ENCODE peak calls at places on chromosomes 13 and 19, in nine cellular contexts. M is lower leg skin; Y is tibial nerve; H is neuronal stem cell; D is stimulated activated CD4-positive, alpha-beta T cell treated with anti-CD3 and anti-CD28 coated beads, Interleukin-1b, Interleukin-23, amount 100 ng/mL, for 1 hour; X is EL; U is HT1080; C is RPMI7951; F is astrocyte. V is an unnamed sample.
A peak's percentile ranks its signal among the peaks of the same experiment; 100 is the strongest.

GRCh38 chr19:45469835-45470146 is 2.0 kb downstream of the FOSB start:
- DNase-seq in X (no peak), C (no peak), D (peak; percentile 47), U (no peak), H (no peak), Y (no peak), M (no peak), F (no peak), V (no peak)

GRCh38 chr13:84263354-84264069 is 381.2 kb upstream of the SLITRK1 start:
- DNase-seq in Y (no peak), U (no peak), X (no peak), F (no peak), C (no peak), D (no peak), M (no peak), H (no peak), V (no peak)

GRCh38 chr19:51721905-51722304 is 1.9 kb downstream of the HAS1 start:
- DNase-seq in U (no peak), H (no peak), D (no peak), Y (no peak), X (no peak), C (no peak), M (no peak), F (no peak), V (no peak)

GRCh38 chr19:21440321-21440720 is 43.4 kb downstream of the ZNF493 start:
- DNase-seq in D (no peak), M (no peak), U (no peak), Y (no peak), F (no peak), C (no peak), X (no peak), H (no peak), V (no peak)

GRCh38 chr19:8214802-8215201 is 5.6 kb downstream of the CERS4 start:
- DNase-seq in X (no peak), M (no peak), C (no peak), U (no peak), F (no peak), Y (no peak), D (no peak), H (no peak), V (peak; percentile 54)

GRCh38 chr19:35764432-35765315 is 6.7 kb downstream of the PROSER3 start:
- DNase-seq in C (no peak), U (no peak), X (no peak), M (no peak), Y (no peak), D (no peak), F (no peak), H (no peak), V (no peak)

GRCh38 chr13:37621811-37622361 is 23.3 kb upstream of the POSTN start:
- DNase-seq in F (peak; percentile 84), M (no peak), C (peak; percentile 86), D (no peak), X (peak; percentile 85), Y (no peak), U (no peak), H (no peak), V (no peak)

GRCh38 chr19:19652482-19653295 is 9.2 kb upstream of the GMIP start:
- DNase-seq in D (no peak), M (no peak), Y (no peak), H (no peak), C (peak; percentile 59), U (no peak), X (peak; percentile 42), F (no peak), V (no peak)

GRCh38 chr19:21677696-21678418 is 89.5 kb downstream of the ZNF100 start:
- DNase-seq in M (no peak), H (no peak), C (no peak), D (no peak), X (no peak), U (no peak), Y (no peak), F (no peak), V (no peak)

GRCh38 chr13:47408546-47409319 is 511.9 kb upstream of the HTR2A start:
- DNase-seq in H (no peak), F (no peak), Y (no peak), U (no peak), M (no peak), C (peak; percentile 9), D (no peak), X (no peak), V (no peak)

GRCh38 chr19:46984077-46985010 is 35.3 kb upstream of the NPAS1 start:
- DNase-seq in Y (peak; percentile 43), D (no peak), H (no peak), F (peak; percentile 72), M (no peak), U (peak; percentile 38), C (peak; percentile 86), X (peak; percentile 78), V (peak; percentile 91)

GRCh38 chr13:45564108-45564507 is 51.4 kb downstream of the ERICH6B start:
- DNase-seq in H (peak; percentile 8), X (peak; percentile 41), U (peak; percentile 64), C (peak; percentile 51), Y (no peak), M (no peak), D (no peak), F (peak; percentile 60), V (peak; percentile 30)

GRCh38 chr13:98879965-98880364 is 97.9 kb downstream of the DOCK9 start:
- DNase-seq in X (no peak), C (no peak), H (no peak), D (no peak), M (no peak), Y (no peak), F (no peak), U (no peak), V (no peak)

GRCh38 chr19:56748443-56748842 is 76.9 kb upstream of the ZNF835 start:
- DNase-seq in U (no peak), C (peak; percentile 24), F (no peak), D (no peak), Y (peak; percentile 34), H (peak; percentile 9), M (no peak), X (no peak), V (peak; percentile 25)

GRCh38 chr13:36819811-36820140 is 754 bp downstream of the RFXAP start:
- DNase-seq in D (no peak), X (peak; percentile 52), C (peak; percentile 35), M (no peak), F (peak; percentile 36), U (peak; percentile 29), H (peak; percentile 9), Y (no peak), V (peak; percentile 74)

GRCh38 chr19:11446652-11447301 is 11.3 kb downstream of the PRKCSH start:
- DNase-seq in Y (peak; percentile 49), C (no peak), U (no peak), H (no peak), D (no peak), X (peak; percentile 38), F (no peak), M (no peak), V (peak; percentile 58)

GRCh38 chr19:28184997-28185396 is 1028.0 kb downstream of the UQCRFS1 start:
- DNase-seq in F (peak; percentile 64), X (no peak), D (no peak), Y (no peak), M (no peak), H (no peak), U (peak; percentile 35), C (peak; percentile 16), V (peak; percentile 1)

V was measured in NB4.